ENCODE peak calls at places on chromosomes 6 and 20, in seven cellular contexts. D, S, C, E, I, U and N are unnamed samples.

GRCh38 chr6:165846123-165846966 is 183.3 kb upstream of the PDE10A start:
- DNase-seq in E (no peak), I (no peak), U (no peak), S (no peak), C (no peak), D (no peak), N (no peak)

GRCh38 chr6:20680697-20681165 is 146.5 kb downstream of the CDKAL1 start:
- DNase-seq in U (no peak), S (no peak), I (no peak), C (no peak), E (no peak), D (no peak), N (no peak)

GRCh38 chr6:10351678-10352220 is 63.1 kb downstream of the TFAP2A start:
- DNase-seq in S (no peak), E (no peak), U (no peak), I (no peak), D (no peak), C (no peak), N (no peak)

GRCh38 chr6:30876039-30876730 is 8.1 kb upstream of the DDR1 start:
- DNase-seq in I (no peak), S (no peak), C (no peak), E (no peak), U (no peak), D (no peak), N (no peak)

GRCh38 chr6:160088069-160088773 is 33.4 kb upstream of the SLC22A1 start:
- DNase-seq in E (peak), U (peak), C (no peak), D (peak), S (no peak), I (no peak), N (no peak)

GRCh38 chr6:44002591-44003344 is 124.5 kb downstream of the MRPL14 start:
- DNase-seq in D (no peak), E (peak), S (peak), I (peak), C (peak), U (peak), N (peak)

GRCh38 chr20:1897486-1897885 is 2.3 kb downstream of the SIRPA start:
- DNase-seq in U (no peak), C (no peak), E (peak), D (peak), I (no peak), S (no peak), N (no peak)

GRCh38 chr6:140867336-140867735 is 1265.4 kb upstream of the GJE1 start:
- DNase-seq in C (no peak), D (no peak), I (no peak), S (no peak), E (no peak), U (no peak), N (no peak)

GRCh38 chr20:21514553-21515251 is 838 bp upstream of the NKX2-2 start:
- DNase-seq in D (peak), I (no peak), U (no peak), C (no peak), E (peak), S (no peak), N (no peak)

GRCh38 chr20:57009355-57009754 is 257.1 kb downstream of the BMP7 start:
- DNase-seq in U (no peak), S (no peak), I (no peak), E (no peak), D (no peak), C (no peak), N (no peak)

GRCh38 chr6:19599813-19600464 is 237.2 kb upstream of the ID4 start:
- DNase-seq in U (no peak), I (no peak), C (no peak), E (no peak), D (no peak), S (no peak), N (no peak)

GRCh38 chr20:58039569-58040092 is 188.8 kb downstream of the ANKRD60 start:
- DNase-seq in D (no peak), S (no peak), U (no peak), I (no peak), E (no peak), C (no peak), N (no peak)

GRCh38 chr20:44701889-44702288 is 13.3 kb upstream of the CCN5 start:
- DNase-seq in U (no peak), E (no peak), C (no peak), S (no peak), I (no peak), D (no peak), N (peak)

GRCh38 chr6:39377530-39377929 is 55.0 kb upstream of the KCNK16 start:
- DNase-seq in I (no peak), D (peak), S (no peak), C (no peak), U (peak), E (peak), N (peak)

GRCh38 chr6:18154507-18155272 is at the start of gene TPMT:
- DNase-seq in D (no peak), S (no peak), U (peak), E (no peak), I (peak), C (no peak), N (no peak)

GRCh38 chr6:119495230-119495683 is 145.7 kb upstream of the MAN1A1 start:
- DNase-seq in D (no peak), C (no peak), E (no peak), U (no peak), S (no peak), I (no peak), N (no peak)

GRCh38 chr6:84581494-84582259 is 182.7 kb downstream of the TBX18 start:
- DNase-seq in S (no peak), I (no peak), D (no peak), E (no peak), U (no peak), C (no peak), N (no peak)

GRCh38 chr6:134363323-134364039 is 45.6 kb upstream of the SGK1 start:
- DNase-seq in D (no peak), U (no peak), I (no peak), C (no peak), S (no peak), E (no peak), N (no peak)

GRCh38 chr6:164200071-164200470 is 785.6 kb downstream of the QKI start:
- DNase-seq in S (no peak), E (no peak), D (no peak), C (no peak), U (no peak), I (no peak), N (no peak)

GRCh38 chr20:478010-478948 is 15.9 kb upstream of the TBC1D20 start:
- DNase-seq in C (no peak), E (no peak), D (no peak), S (no peak), I (no peak), U (no peak), N (no peak)

GRCh38 chr6:137816133-137816579 is 50.9 kb upstream of the TNFAIP3 start:
- DNase-seq in E (no peak), S (no peak), C (no peak), I (no peak), U (no peak), D (no peak), N (no peak)

GRCh38 chr20:34390769-34391447 is 27.8 kb downstream of the ITCH start:
- DNase-seq in D (no peak), U (no peak), C (no peak), E (no peak), S (peak), I (no peak), N (no peak)

GRCh38 chr20:44979090-44979621 is 12.8 kb downstream of the STK4 start:
- DNase-seq in E (peak), D (no peak), C (peak), S (peak), I (peak), U (no peak), N (no peak)

GRCh38 chr6:91386204-91386603 is 799.3 kb upstream of the MAP3K7 start:
- DNase-seq in U (no peak), I (no peak), C (no peak), E (no peak), S (no peak), D (no peak), N (no peak)

GRCh38 chr20:1422756-1423155 is 29.9 kb upstream of the FKBP1A start:
- DNase-seq in D (no peak), S (no peak), I (no peak), E (no peak), C (no peak), U (no peak), N (no peak)

GRCh38 chr20:41367956-41368355 is 1.3 kb upstream of the EMILIN3 start:
- DNase-seq in E (no peak), D (no peak), I (no peak), S (no peak), U (no peak), C (no peak), N (no peak)

GRCh38 chr6:98498891-98499290 is 335.5 kb upstream of the POU3F2 start:
- DNase-seq in S (no peak), I (no peak), C (no peak), U (no peak), D (no peak), E (no peak), N (no peak)

GRCh38 chr20:51195419-51195901 is 172.6 kb upstream of the KCNG1 start:
- DNase-seq in D (no peak), E (peak), S (no peak), I (no peak), C (no peak), U (no peak), N (no peak)

GRCh38 chr20:24871429-24872213 is 77.4 kb upstream of the CST7 start:
- DNase-seq in S (no peak), D (no peak), C (no peak), E (no peak), U (no peak), I (no peak), N (no peak)

GRCh38 chr6:74964871-74965441 is 240.9 kb downstream of the COL12A1 start:
- DNase-seq in E (no peak), D (no peak), U (no peak), C (no peak), S (no peak), I (no peak), N (no peak)

GRCh38 chr20:57570898-57571297 is 10.0 kb downstream of the PCK1 start:
- DNase-seq in S (no peak), I (no peak), D (no peak), E (no peak), C (no peak), U (no peak), N (peak)